ENCODE peak calls at places on chromosome 13, in four cellular contexts. X is naive thymus-derived CD8-positive, alpha-beta T cell; Y is hypothalamus; D is activated T-cell treated with anti-CD3 and anti-CD28 coated beads, Interleukin-2, amount 50 U/mL, for 72 hours. G is an unnamed sample.

GRCh38 chr13:76222511-76222910 is 586.4 kb downstream of the LMO7 start:
- DNase-seq in X (no peak), Y (no peak), D (no peak), G (no peak)

GRCh38 chr13:87122551-87122950 is 548.6 kb upstream of the SLITRK5 start:
- DNase-seq in X (no peak), Y (no peak), D (no peak), G (peak; percentile 32)

GRCh38 chr13:83352391-83352790 is 529.9 kb downstream of the SLITRK1 start:
- DNase-seq in X (no peak), Y (no peak), D (no peak), G (peak; percentile 11)

GRCh38 chr13:30179547-30180256 is 127.6 kb downstream of the KATNAL1 start:
- DNase-seq in X (no peak), Y (no peak), D (no peak), G (no peak)

GRCh38 chr13:114044486-114044885 is 70.6 kb upstream of the C13orf46 start:
- DNase-seq in X (no peak), Y (no peak), D (no peak), G (no peak)

GRCh38 chr13:63636231-63636993 is 2220.8 kb upstream of the PCDH20 start:
- DNase-seq in X (no peak), Y (no peak), D (no peak), G (no peak)

GRCh38 chr13:109154546-109154945 is 525.1 kb downstream of the MYO16 start:
- DNase-seq in X (no peak), Y (no peak), D (no peak), G (no peak)

GRCh38 chr13:43414111-43414510 is 372.7 kb downstream of the ENOX1 start:
- DNase-seq in X (no peak), Y (no peak), D (no peak), G (no peak)

GRCh38 chr13:102721800-102722231 is 27.0 kb upstream of the METTL21C start:
- DNase-seq in X (peak; percentile 18), Y (no peak), D (no peak), G (peak; percentile 60)

GRCh38 chr13:18212873-18213272 is 968.8 kb downstream of the TUBA3C start:
- DNase-seq in X (no peak), Y (no peak), D (peak; percentile 18), G (peak; percentile 16)

GRCh38 chr13:24065172-24065571 is 95.3 kb upstream of the SPATA13 start:
- DNase-seq in X (no peak), Y (no peak), D (no peak), G (no peak)

GRCh38 chr13:76043882-76044281 is 407.8 kb downstream of the LMO7 start:
- DNase-seq in X (no peak), Y (no peak), D (no peak), G (no peak)

GRCh38 chr13:111239754-111240670 is 80.4 kb upstream of the TEX29 start:
- DNase-seq in X (no peak), Y (no peak), D (no peak), G (no peak)

GRCh38 chr13:35489050-35489449 is 12.6 kb upstream of the MAB21L1 start:
- DNase-seq in X (no peak), Y (no peak), D (no peak), G (no peak)

GRCh38 chr13:41458939-41459753 is 1.8 kb downstream of the RGCC start:
- DNase-seq in X (no peak), Y (no peak), D (peak; percentile 76), G (peak; percentile 28)

GRCh38 chr13:60990032-60990733 is 425.5 kb downstream of the PCDH20 start:
- DNase-seq in X (no peak), Y (no peak), D (no peak), G (no peak)

GRCh38 chr13:24459234-24459633 is 53.3 kb downstream of the PARP4 start:
- DNase-seq in X (no peak), Y (no peak), D (peak; percentile 16), G (peak; percentile 48)

GRCh38 chr13:43470610-43471009 is 316.2 kb downstream of the ENOX1 start:
- DNase-seq in X (no peak), Y (no peak), D (no peak), G (peak; percentile 18)

GRCh38 chr13:111166882-111167281 is 51.8 kb downstream of the ARHGEF7 start:
- DNase-seq in X (peak; percentile 40), Y (no peak), D (no peak), G (no peak)

GRCh38 chr13:113848020-113848419 is 15.9 kb downstream of the GAS6 start:
- DNase-seq in X (no peak), Y (no peak), D (no peak), G (no peak)

GRCh38 chr13:113926301-113926761 is 47.5 kb downstream of the C13orf46 start:
- DNase-seq in X (no peak), Y (no peak), D (no peak), G (peak; percentile 54)

GRCh38 chr13:46396341-46396740 is 9.3 kb upstream of the RUBCNL start:
- DNase-seq in X (no peak), Y (no peak), D (no peak), G (no peak)

GRCh38 chr13:41520016-41520698 is 62.8 kb downstream of the RGCC start:
- DNase-seq in X (no peak), Y (no peak), D (no peak), G (no peak)

GRCh38 chr13:102710261-102710679 is 15.4 kb upstream of the METTL21C start:
- DNase-seq in X (no peak), Y (no peak), D (no peak), G (no peak)

GRCh38 chr13:32537580-32538233 is 888 bp downstream of the N4BP2L2 start:
- DNase-seq in X (no peak), Y (no peak), D (peak; percentile 59), G (no peak)

GRCh38 chr13:86584301-86584700 is 785.1 kb upstream of the SLITRK6 start:
- DNase-seq in X (no peak), Y (no peak), D (no peak), G (no peak)

GRCh38 chr13:31794452-31794851 is 55.1 kb downstream of the RXFP2 start:
- DNase-seq in X (no peak), Y (no peak), D (no peak), G (no peak)

GRCh38 chr13:53126803-53127202 is 98.2 kb downstream of the OLFM4 start:
- DNase-seq in X (no peak), Y (no peak), D (no peak), G (no peak)

GRCh38 chr13:81223784-81224501 is 883.0 kb upstream of the SPRY2 start:
- DNase-seq in X (no peak), Y (no peak), D (no peak), G (no peak)

GRCh38 chr13:40187836-40188591 is 478.4 kb downstream of the FOXO1 start:
- DNase-seq in X (no peak), Y (no peak), D (peak; percentile 60), G (no peak)

GRCh38 chr13:91922969-91923592 is 524.7 kb downstream of the GPC5 start:
- DNase-seq in X (no peak), Y (no peak), D (no peak), G (no peak)

G was measured in myocyte.